ENCODE peak calls at places on chromosome 1, in four cellular contexts. One of them, this sample, is unnamed.
A peak's percentile ranks its signal among the peaks of the same experiment; 100 is the strongest.

GRCh38 chr1:186848509-186849130 is 19.9 kb downstream of the PLA2G4A start:
- DNase-seq in SK-N-SH: no peak
- DNase-seq in A549: peak; percentile 85
- DNase-seq in HepG2: peak; percentile 11
- DNase-seq in this sample: no peak

GRCh38 chr1:168428063-168428731 is 115.6 kb downstream of the XCL2 start:
- DNase-seq in SK-N-SH: peak; percentile 18
- DNase-seq in A549: no peak
- DNase-seq in HepG2: no peak
- DNase-seq in this sample: no peak

GRCh38 chr1:206513312-206514111 is 6.2 kb downstream of the RASSF5 start:
- DNase-seq in SK-N-SH: no peak
- DNase-seq in A549: no peak
- DNase-seq in HepG2: no peak
- DNase-seq in this sample: no peak

GRCh38 chr1:244896550-244896949 is 32.2 kb upstream of the HNRNPU start:
- DNase-seq in SK-N-SH: no peak
- DNase-seq in A549: peak; percentile 59
- DNase-seq in HepG2: peak; percentile 52
- DNase-seq in this sample: no peak

GRCh38 chr1:37177230-37177864 is 143.0 kb upstream of the GRIK3 start:
- DNase-seq in SK-N-SH: peak; percentile 55
- DNase-seq in A549: peak; percentile 58
- DNase-seq in HepG2: peak; percentile 25
- DNase-seq in this sample: no peak

GRCh38 chr1:169150631-169151337 is 44.3 kb downstream of the ATP1B1 start:
- DNase-seq in SK-N-SH: no peak
- DNase-seq in A549: no peak
- DNase-seq in HepG2: no peak
- DNase-seq in this sample: no peak

GRCh38 chr1:243246916-243247315 is 8.2 kb downstream of the CEP170 start:
- DNase-seq in SK-N-SH: no peak
- DNase-seq in A549: no peak
- DNase-seq in HepG2: no peak
- DNase-seq in this sample: no peak

GRCh38 chr1:215416497-215416896 is 150.6 kb upstream of the KCTD3 start:
- DNase-seq in SK-N-SH: no peak
- DNase-seq in A549: no peak
- DNase-seq in HepG2: no peak
- DNase-seq in this sample: no peak

GRCh38 chr1:149986486-149987296 is 23.8 kb downstream of the OTUD7B start:
- DNase-seq in SK-N-SH: no peak
- DNase-seq in A549: no peak
- DNase-seq in HepG2: no peak
- DNase-seq in this sample: no peak

GRCh38 chr1:198113302-198113701 is 43.5 kb upstream of the NEK7 start:
- DNase-seq in SK-N-SH: no peak
- DNase-seq in A549: no peak
- DNase-seq in HepG2: no peak
- DNase-seq in this sample: no peak

GRCh38 chr1:245288796-245289195 is 134.0 kb downstream of the KIF26B start:
- DNase-seq in SK-N-SH: no peak
- DNase-seq in A549: no peak
- DNase-seq in HepG2: no peak
- DNase-seq in this sample: no peak

GRCh38 chr1:227901906-227902640 is 45.7 kb downstream of the WNT9A start:
- DNase-seq in SK-N-SH: peak; percentile 70
- DNase-seq in A549: peak; percentile 67
- DNase-seq in HepG2: peak; percentile 16
- DNase-seq in this sample: no peak

GRCh38 chr1:12244078-12244477 is 14.2 kb downstream of the VPS13D start:
- DNase-seq in SK-N-SH: peak; percentile 37
- DNase-seq in A549: peak; percentile 9
- DNase-seq in HepG2: no peak
- DNase-seq in this sample: no peak

GRCh38 chr1:172726740-172727139 is 67.8 kb downstream of the FASLG start:
- DNase-seq in SK-N-SH: no peak
- DNase-seq in A549: no peak
- DNase-seq in HepG2: no peak
- DNase-seq in this sample: no peak

GRCh38 chr1:197224160-197224559 is 43.9 kb upstream of the CRB1 start:
- DNase-seq in SK-N-SH: peak; percentile 13
- DNase-seq in A549: no peak
- DNase-seq in HepG2: no peak
- DNase-seq in this sample: no peak

GRCh38 chr1:33043267-33044090 is 6.8 kb upstream of the AK2 start:
- DNase-seq in SK-N-SH: no peak
- DNase-seq in A549: no peak
- DNase-seq in HepG2: no peak
- DNase-seq in this sample: no peak

GRCh38 chr1:4397196-4397595 is 257.2 kb upstream of the AJAP1 start:
- DNase-seq in SK-N-SH: no peak
- DNase-seq in A549: no peak
- DNase-seq in HepG2: no peak
- DNase-seq in this sample: no peak

GRCh38 chr1:202049129-202049528 is 38.7 kb downstream of the ELF3 start:
- DNase-seq in SK-N-SH: no peak
- DNase-seq in A549: peak; percentile 83
- DNase-seq in HepG2: no peak
- DNase-seq in this sample: no peak

DNA sequence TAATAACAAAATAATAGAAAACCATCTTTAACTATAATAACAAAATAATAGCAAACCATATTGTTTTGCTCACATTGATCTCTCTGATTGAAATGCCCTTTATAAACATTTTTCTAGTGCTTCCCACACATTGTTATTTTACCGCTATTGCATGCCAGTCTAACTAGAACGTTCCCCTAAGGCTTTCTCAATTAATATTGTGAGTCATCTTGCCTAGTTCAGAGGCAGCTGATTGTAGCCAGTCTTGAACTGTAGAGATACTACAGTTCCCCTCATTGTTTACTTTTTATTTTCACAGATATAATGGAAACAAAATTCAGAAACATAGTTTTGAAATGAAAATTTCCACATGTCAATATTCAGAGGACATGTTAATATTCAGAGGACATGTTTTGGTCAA is 192.3 kb upstream of the ADGRL4 start:
- DNase-seq in SK-N-SH: no peak
- DNase-seq in A549: no peak
- DNase-seq in HepG2: no peak
- DNase-seq in this sample: no peak
- TF ChIP-seq PBX3 in SK-N-SH: no peak
- TF ChIP-seq PBX3 in A549: no peak
- TF ChIP-seq PBX3 in HepG2: no peak
- TF ChIP-seq PBX3 in this sample: no peak

GRCh38 chr1:218600968-218601367 is 255.8 kb downstream of the TGFB2 start:
- DNase-seq in SK-N-SH: no peak
- DNase-seq in A549: peak; percentile 20
- DNase-seq in HepG2: no peak
- DNase-seq in this sample: no peak
- TF ChIP-seq PBX3 in SK-N-SH: no peak
- TF ChIP-seq PBX3 in A549: no peak
- TF ChIP-seq PBX3 in HepG2: no peak
- TF ChIP-seq PBX3 in this sample: no peak

GRCh38 chr1:223844962-223845809 is 561 bp downstream of the TP53BP2 start:
- DNase-seq in SK-N-SH: peak; percentile 30
- DNase-seq in A549: peak; percentile 25
- DNase-seq in HepG2: peak; percentile 18
- DNase-seq in this sample: no peak
- TF ChIP-seq PBX3 in SK-N-SH: no peak
- TF ChIP-seq PBX3 in A549: no peak
- TF ChIP-seq PBX3 in HepG2: no peak
- TF ChIP-seq PBX3 in this sample: no peak

DNA sequence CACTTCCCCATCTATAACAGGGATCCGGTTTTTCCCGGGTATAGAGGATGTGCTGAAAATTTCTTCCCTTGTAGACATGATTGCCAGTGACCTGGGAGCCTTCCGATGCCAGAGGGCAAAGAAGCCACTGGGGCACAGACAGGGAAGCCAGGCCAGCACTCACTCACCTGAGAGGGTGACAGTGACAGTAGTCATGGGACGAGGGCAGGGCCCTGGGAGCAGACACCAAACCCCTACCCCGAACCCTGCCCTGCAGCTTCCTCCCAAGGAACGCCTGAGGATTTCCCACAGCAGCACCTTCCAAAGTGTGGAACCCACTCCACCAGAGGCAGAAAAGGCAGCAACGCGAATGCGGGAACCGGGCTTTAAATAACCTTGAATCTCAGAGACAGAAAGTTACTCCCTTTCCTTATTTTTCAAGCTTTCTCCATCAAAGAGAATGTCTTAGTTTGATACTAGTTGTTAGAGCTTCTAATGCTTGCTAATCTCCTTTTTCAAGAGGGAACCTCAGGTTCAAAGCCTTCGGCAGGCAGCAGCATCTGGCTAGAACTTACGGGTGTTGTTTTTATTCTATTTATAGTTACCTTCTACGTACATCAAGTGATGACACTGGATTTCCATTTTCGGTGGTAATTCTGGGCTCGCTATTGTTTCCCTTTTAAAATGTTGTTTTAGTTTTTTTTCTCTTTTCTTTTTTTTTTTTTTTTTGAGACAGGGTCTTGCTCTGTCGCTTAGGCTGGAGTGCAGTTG is 2.8 kb downstream of the DDOST start:
- DNase-seq in SK-N-SH: no peak
- DNase-seq in A549: no peak
- DNase-seq in HepG2: no peak
- DNase-seq in this sample: no peak
- TF ChIP-seq PBX3 in SK-N-SH: no peak
- TF ChIP-seq PBX3 in A549: no peak
- TF ChIP-seq PBX3 in HepG2: no peak
- TF ChIP-seq PBX3 in this sample: no peak

DNA sequence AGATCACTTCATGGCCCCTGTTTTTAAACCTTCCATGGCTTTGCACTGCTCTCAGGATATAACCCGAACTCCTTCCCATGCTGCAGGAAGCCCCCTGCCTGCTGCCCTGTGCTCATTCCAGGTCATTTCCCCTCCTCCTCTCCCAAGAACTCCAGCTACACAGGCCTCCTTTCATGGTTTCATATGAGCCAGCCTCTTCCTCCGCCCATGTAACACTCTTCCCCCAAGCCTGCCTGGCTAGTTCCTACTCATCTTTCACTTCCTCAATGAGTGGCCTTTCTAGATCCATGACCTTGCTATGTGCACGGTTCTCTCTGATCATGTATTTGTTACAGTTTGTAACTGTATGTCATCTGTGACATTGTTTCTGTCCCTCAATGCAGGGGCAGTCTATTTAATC is 3.1 kb upstream of the NCF2 start:
- DNase-seq in SK-N-SH: no peak
- DNase-seq in A549: no peak
- DNase-seq in HepG2: no peak
- DNase-seq in this sample: peak; percentile 68
- TF ChIP-seq PBX3 in SK-N-SH: no peak
- TF ChIP-seq PBX3 in A549: no peak
- TF ChIP-seq PBX3 in HepG2: no peak
- TF ChIP-seq PBX3 in this sample: no peak

DNA sequence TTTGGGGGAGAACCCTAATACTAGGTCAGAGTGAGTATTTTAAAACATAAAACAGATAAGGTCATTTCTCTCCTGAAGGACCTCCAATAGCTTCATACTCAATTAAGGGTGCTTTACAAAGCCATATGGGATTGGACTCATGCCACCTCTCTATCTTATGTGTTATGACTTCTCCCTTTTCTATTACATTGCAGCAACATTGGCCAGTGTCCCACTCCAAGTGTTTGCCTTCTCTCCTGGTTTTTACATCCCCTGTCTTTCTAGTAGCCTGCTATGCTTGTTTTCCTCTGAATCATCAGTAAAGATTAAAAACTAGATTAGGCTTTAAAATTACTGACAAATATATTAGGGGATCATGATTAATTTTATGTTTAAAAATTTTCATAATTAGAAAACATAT is 66.6 kb downstream of the SCMH1 start:
- DNase-seq in SK-N-SH: no peak
- DNase-seq in A549: no peak
- DNase-seq in HepG2: no peak
- DNase-seq in this sample: no peak
- TF ChIP-seq PBX3 in SK-N-SH: no peak
- TF ChIP-seq PBX3 in A549: no peak
- TF ChIP-seq PBX3 in HepG2: no peak
- TF ChIP-seq PBX3 in this sample: no peak

GRCh38 chr1:9691108-9691445 is 39.5 kb downstream of the PIK3CD start:
- DNase-seq in SK-N-SH: no peak
- DNase-seq in A549: no peak
- DNase-seq in HepG2: no peak
- DNase-seq in this sample: no peak
- TF ChIP-seq PBX3 in SK-N-SH: no peak
- TF ChIP-seq PBX3 in A549: no peak
- TF ChIP-seq PBX3 in HepG2: no peak
- TF ChIP-seq PBX3 in this sample: no peak

DNA sequence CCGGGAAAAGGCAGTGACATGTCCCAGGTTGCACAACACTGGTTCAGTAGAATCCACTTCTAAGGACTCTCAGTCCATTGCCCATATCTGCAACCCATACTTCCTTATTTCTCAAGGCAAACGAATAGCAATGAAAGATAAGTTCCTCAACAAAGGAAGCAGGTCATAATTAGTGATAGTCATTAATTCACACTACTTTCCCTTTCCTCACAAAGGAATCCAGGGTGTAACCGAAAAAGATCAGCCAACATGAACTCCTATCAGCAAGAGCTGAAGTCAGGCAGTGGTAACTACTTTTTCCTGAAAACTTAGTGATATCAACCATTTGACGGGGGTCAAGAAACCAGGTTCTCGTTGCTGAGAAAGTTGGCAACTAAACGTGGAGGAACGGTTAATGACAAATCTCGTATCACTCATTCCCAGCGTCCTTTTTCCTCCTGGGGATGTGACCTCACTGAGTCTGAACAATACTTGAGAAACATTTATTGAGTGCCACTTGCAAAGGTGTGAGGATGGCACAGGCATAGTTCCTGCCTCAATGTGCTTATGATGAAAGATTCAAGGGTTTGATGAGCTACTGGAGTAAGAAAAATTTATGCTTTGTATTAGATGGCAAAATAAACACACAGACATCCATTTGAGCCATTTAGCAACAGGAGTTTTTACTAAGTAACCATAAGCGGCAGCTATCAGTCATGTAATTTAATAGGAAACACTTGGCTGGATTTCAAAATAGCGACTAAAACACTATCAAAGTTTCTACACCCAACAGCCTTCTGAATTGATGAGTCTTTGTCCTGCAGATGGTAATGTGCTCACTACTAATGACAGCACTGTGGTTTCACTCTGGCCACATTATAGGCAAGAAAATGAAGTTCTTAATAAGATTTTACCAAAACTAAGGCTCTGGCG is 82.2 kb downstream of the PLPP3 start:
- DNase-seq in SK-N-SH: peak; percentile 22
- DNase-seq in A549: no peak
- DNase-seq in HepG2: no peak
- DNase-seq in this sample: no peak
- TF ChIP-seq PBX3 in SK-N-SH: no peak
- TF ChIP-seq PBX3 in A549: no peak
- TF ChIP-seq PBX3 in HepG2: no peak
- TF ChIP-seq PBX3 in this sample: no peak